ENCODE peak calls at places on chromosomes 3 and 15, in six cellular contexts. P, H, K, G, V and R are unnamed samples.

GRCh38 chr15:101103589-101103988 is 148.3 kb downstream of the CHSY1 start:
- DNase-seq in P (no peak), G (no peak), V (no peak), H (no peak), K (no peak), R (no peak)

GRCh38 chr3:41690766-41691563 is 270.9 kb downstream of the ULK4 start:
- DNase-seq in G (no peak), H (no peak), V (no peak), P (no peak), K (no peak), R (peak; percentile 42)

GRCh38 chr15:90306560-90306959 is 41.1 kb downstream of the NGRN start:
- DNase-seq in V (no peak), K (no peak), G (no peak), H (no peak), P (no peak), R (no peak)

GRCh38 chr3:8966150-8966819 is 3.0 kb upstream of the RAD18 start:
- DNase-seq in K (no peak), P (no peak), H (no peak), V (no peak), G (no peak), R (no peak)

GRCh38 chr3:108406661-108407206 is 103.7 kb downstream of the MYH15 start:
- DNase-seq in V (no peak), G (peak; percentile 76), H (peak; percentile 10), K (peak; percentile 71), P (peak; percentile 56), R (peak; percentile 34)

GRCh38 chr3:115475178-115476041 is 147.9 kb upstream of the GAP43 start:
- DNase-seq in H (no peak), G (no peak), V (no peak), P (no peak), K (no peak), R (no peak)

GRCh38 chr3:45387636-45388348 is 584 bp upstream of the LARS2 start:
- DNase-seq in V (no peak), G (no peak), H (no peak), K (no peak), P (no peak), R (no peak)

GRCh38 chr15:58732620-58733363 is 16.7 kb downstream of the ADAM10 start:
- DNase-seq in V (no peak), K (no peak), G (no peak), P (no peak), H (no peak), R (no peak)

GRCh38 chr3:99808163-99808794 is 9.4 kb upstream of the CMSS1 start:
- DNase-seq in G (peak; percentile 86), K (peak; percentile 71), H (no peak), P (peak; percentile 84), V (peak; percentile 71), R (peak; percentile 70)

GRCh38 chr3:88057650-88058321 is 1.0 kb downstream of the CGGBP1 start:
- DNase-seq in G (peak; percentile 33), P (peak; percentile 20), V (no peak), K (peak; percentile 2), H (no peak), R (no peak)

GRCh38 chr3:147422226-147422933 is 13.2 kb downstream of the ZIC1 start:
- DNase-seq in P (no peak), K (no peak), V (no peak), H (no peak), G (no peak), R (no peak)

GRCh38 chr15:98648654-98649537 is 557 bp downstream of the IGF1R start:
- DNase-seq in G (peak; percentile 54), K (peak; percentile 70), H (peak; percentile 51), V (no peak), P (peak; percentile 47), R (no peak)

GRCh38 chr3:138640537-138640936 is 32.0 kb downstream of the FAIM start:
- DNase-seq in G (no peak), H (no peak), K (no peak), P (no peak), V (no peak), R (no peak)

GRCh38 chr3:42739401-42740158 is 33.5 kb downstream of the CCDC13 start:
- DNase-seq in G (no peak), H (peak; percentile 71), P (no peak), K (no peak), V (peak; percentile 25), R (no peak)

GRCh38 chr15:51736646-51737537 is 563 bp downstream of the LYSMD2 start:
- DNase-seq in K (peak; percentile 74), H (peak; percentile 39), V (peak; percentile 60), G (no peak), P (no peak), R (peak; percentile 14)

GRCh38 chr3:167120828-167121227 is 259.3 kb downstream of the ZBBX start:
- DNase-seq in V (no peak), K (no peak), G (no peak), H (no peak), P (no peak), R (no peak)

GRCh38 chr3:113754486-113755159 is 7.8 kb downstream of the ATP6V1A start:
- DNase-seq in V (no peak), H (no peak), P (no peak), G (no peak), K (no peak), R (no peak)

GRCh38 chr3:146466596-146466995 is 2.8 kb downstream of the PLSCR2 start:
- DNase-seq in G (no peak), P (peak; percentile 48), H (no peak), V (no peak), K (no peak), R (peak; percentile 17)

GRCh38 chr3:127820871-127821853 is 1.2 kb downstream of the MGLL start:
- DNase-seq in H (no peak), G (peak; percentile 62), V (no peak), P (peak; percentile 56), K (peak; percentile 41), R (peak; percentile 76)

GRCh38 chr15:99704444-99704838 is 28.8 kb downstream of the LYSMD4 start:
- DNase-seq in G (peak; percentile 83), V (no peak), P (peak; percentile 90), H (no peak), K (peak; percentile 70), R (peak; percentile 85)

GRCh38 chr3:197406266-197406665 is 107.9 kb upstream of the DLG1 start:
- DNase-seq in V (no peak), K (peak; percentile 78), P (no peak), G (peak; percentile 24), H (no peak), R (peak; percentile 75)

GRCh38 chr15:82936966-82937647 is 15.4 kb downstream of the HOMER2 start:
- DNase-seq in P (peak; percentile 6), K (peak; percentile 69), V (no peak), H (no peak), G (peak; percentile 73), R (no peak)

GRCh38 chr3:28576590-28577220 is 228.1 kb upstream of the AZI2 start:
- DNase-seq in K (peak; percentile 4), H (peak; percentile 22), P (no peak), G (no peak), V (peak; percentile 29), R (no peak)

GRCh38 chr15:101176625-101177024 is 75.2 kb downstream of the CHSY1 start:
- DNase-seq in V (no peak), H (no peak), G (no peak), P (peak; percentile 75), K (no peak), R (no peak)

GRCh38 chr3:147015334-147015733 is 391.0 kb downstream of the ZIC4 start:
- DNase-seq in V (no peak), P (no peak), K (no peak), H (no peak), G (no peak), R (no peak)

GRCh38 chr15:80684697-80685096 is 10.4 kb upstream of the ABHD17C start:
- DNase-seq in H (no peak), G (no peak), P (no peak), K (no peak), V (no peak), R (no peak)

GRCh38 chr15:40918799-40919392 is 10.2 kb upstream of the DLL4 start:
- DNase-seq in H (no peak), K (no peak), V (no peak), P (no peak), G (no peak), R (no peak)